ENCODE peak calls at places on chromosome 1, in five cellular contexts. P, N, T, V and H are unnamed samples.

GRCh38 chr1:116167625-116168276 is 56.6 kb downstream of the MAB21L3 start:
- DNase-seq in P (no peak), N (no peak), T (no peak), V (no peak), H (no peak)

GRCh38 chr1:98981917-98982513 is 22.6 kb downstream of the PLPPR5 start:
- DNase-seq in P (no peak), N (no peak), T (no peak), V (no peak), H (no peak)

GRCh38 chr1:109850194-109850593 is 60.5 kb upstream of the CSF1 start:
- DNase-seq in P (no peak), N (no peak), T (no peak), V (no peak), H (no peak)

GRCh38 chr1:11516961-11517635 is 38.1 kb downstream of the DISP3 start:
- DNase-seq in P (no peak), N (no peak), T (no peak), V (no peak), H (no peak)

GRCh38 chr1:228354390-228355320 is 52.0 kb downstream of the TRIM11 start:
- DNase-seq in P (no peak), N (no peak), T (no peak), V (no peak), H (no peak)

GRCh38 chr1:217186664-217187063 is 444.2 kb downstream of the GPATCH2 start:
- DNase-seq in P (no peak), N (no peak), T (no peak), V (no peak), H (no peak)

GRCh38 chr1:198245379-198245778 is 88.6 kb downstream of the NEK7 start:
- DNase-seq in P (no peak), N (no peak), T (no peak), V (no peak), H (no peak)

GRCh38 chr1:15559189-15559815 is 25.5 kb downstream of the AGMAT start:
- DNase-seq in P (no peak), N (no peak), T (no peak), V (no peak), H (no peak)